ENCODE peak calls at places on chromosomes 11 and 22, in four cellular contexts. One of them, this sample, is unnamed.

GRCh38 chr11:8566613-8567210 is 27.3 kb downstream of the STK33 start:
- DNase-seq in NCI-H510A treated with DMSO at 0.1 percent for 48 hours: peak; percentile 49
- DNase-seq in right lobe of liver: no peak
- DNase-seq in activated CD4-positive, alpha-beta T cell treated with anti-CD3 and anti-CD28 coated beads, Interleukin-2, amount 50 U/mL, for 1 hour: no peak
- DNase-seq in this sample: no peak

GRCh38 chr22:38018938-38019827 is 34.8 kb upstream of the SOX10 start:
- DNase-seq in NCI-H510A treated with DMSO at 0.1 percent for 48 hours: no peak
- DNase-seq in right lobe of liver: no peak
- DNase-seq in activated CD4-positive, alpha-beta T cell treated with anti-CD3 and anti-CD28 coated beads, Interleukin-2, amount 50 U/mL, for 1 hour: no peak
- DNase-seq in this sample: no peak

GRCh38 chr11:844693-845644 is 2.3 kb downstream of the TSPAN4 start:
- DNase-seq in NCI-H510A treated with DMSO at 0.1 percent for 48 hours: no peak
- DNase-seq in right lobe of liver: peak; percentile 88
- DNase-seq in activated CD4-positive, alpha-beta T cell treated with anti-CD3 and anti-CD28 coated beads, Interleukin-2, amount 50 U/mL, for 1 hour: no peak
- DNase-seq in this sample: peak; percentile 98

GRCh38 chr11:18225906-18226305 is 10.7 kb downstream of the SAA4 start:
- DNase-seq in NCI-H510A treated with DMSO at 0.1 percent for 48 hours: no peak
- DNase-seq in right lobe of liver: no peak
- DNase-seq in activated CD4-positive, alpha-beta T cell treated with anti-CD3 and anti-CD28 coated beads, Interleukin-2, amount 50 U/mL, for 1 hour: no peak
- DNase-seq in this sample: no peak

GRCh38 chr11:37988031-37988430 is 1390.0 kb upstream of the RAG2 start:
- DNase-seq in NCI-H510A treated with DMSO at 0.1 percent for 48 hours: no peak
- DNase-seq in right lobe of liver: no peak
- DNase-seq in activated CD4-positive, alpha-beta T cell treated with anti-CD3 and anti-CD28 coated beads, Interleukin-2, amount 50 U/mL, for 1 hour: no peak
- DNase-seq in this sample: no peak

GRCh38 chr11:66192181-66192888 is 76.1 kb upstream of the RAB1B start:
- DNase-seq in NCI-H510A treated with DMSO at 0.1 percent for 48 hours: no peak
- DNase-seq in right lobe of liver: no peak
- DNase-seq in activated CD4-positive, alpha-beta T cell treated with anti-CD3 and anti-CD28 coated beads, Interleukin-2, amount 50 U/mL, for 1 hour: no peak
- DNase-seq in this sample: no peak

GRCh38 chr11:85737738-85738137 is 51.7 kb upstream of the CCDC89 start:
- DNase-seq in NCI-H510A treated with DMSO at 0.1 percent for 48 hours: no peak
- DNase-seq in right lobe of liver: no peak
- DNase-seq in activated CD4-positive, alpha-beta T cell treated with anti-CD3 and anti-CD28 coated beads, Interleukin-2, amount 50 U/mL, for 1 hour: peak; percentile 6
- DNase-seq in this sample: no peak

GRCh38 chr11:102957953-102958352 is 2.4 kb upstream of the MMP13 start:
- DNase-seq in NCI-H510A treated with DMSO at 0.1 percent for 48 hours: no peak
- DNase-seq in right lobe of liver: no peak
- DNase-seq in activated CD4-positive, alpha-beta T cell treated with anti-CD3 and anti-CD28 coated beads, Interleukin-2, amount 50 U/mL, for 1 hour: no peak
- DNase-seq in this sample: no peak

GRCh38 chr22:19596680-19597398 is 72.6 kb upstream of the CLDN5 start:
- DNase-seq in NCI-H510A treated with DMSO at 0.1 percent for 48 hours: no peak
- DNase-seq in right lobe of liver: no peak
- DNase-seq in activated CD4-positive, alpha-beta T cell treated with anti-CD3 and anti-CD28 coated beads, Interleukin-2, amount 50 U/mL, for 1 hour: no peak
- DNase-seq in this sample: no peak

GRCh38 chr11:107780775-107781174 is 68.9 kb upstream of the SLN start:
- DNase-seq in NCI-H510A treated with DMSO at 0.1 percent for 48 hours: no peak
- DNase-seq in right lobe of liver: no peak
- DNase-seq in activated CD4-positive, alpha-beta T cell treated with anti-CD3 and anti-CD28 coated beads, Interleukin-2, amount 50 U/mL, for 1 hour: no peak
- DNase-seq in this sample: no peak

GRCh38 chr22:19723165-19723989 is at the start of gene GP1BB:
- DNase-seq in NCI-H510A treated with DMSO at 0.1 percent for 48 hours: no peak
- DNase-seq in right lobe of liver: no peak
- DNase-seq in activated CD4-positive, alpha-beta T cell treated with anti-CD3 and anti-CD28 coated beads, Interleukin-2, amount 50 U/mL, for 1 hour: no peak
- DNase-seq in this sample: no peak

GRCh38 chr11:70418130-70418529 is 19.8 kb downstream of the CTTN start:
- DNase-seq in NCI-H510A treated with DMSO at 0.1 percent for 48 hours: no peak
- DNase-seq in right lobe of liver: no peak
- DNase-seq in activated CD4-positive, alpha-beta T cell treated with anti-CD3 and anti-CD28 coated beads, Interleukin-2, amount 50 U/mL, for 1 hour: no peak
- DNase-seq in this sample: no peak

GRCh38 chr11:64951529-64951928 is 15.8 kb upstream of the GPHA2 start:
- DNase-seq in NCI-H510A treated with DMSO at 0.1 percent for 48 hours: no peak
- DNase-seq in right lobe of liver: no peak
- DNase-seq in activated CD4-positive, alpha-beta T cell treated with anti-CD3 and anti-CD28 coated beads, Interleukin-2, amount 50 U/mL, for 1 hour: no peak
- DNase-seq in this sample: no peak

GRCh38 chr11:2559527-2560311 is 114.9 kb downstream of the KCNQ1 start:
- DNase-seq in NCI-H510A treated with DMSO at 0.1 percent for 48 hours: no peak
- DNase-seq in right lobe of liver: no peak
- DNase-seq in activated CD4-positive, alpha-beta T cell treated with anti-CD3 and anti-CD28 coated beads, Interleukin-2, amount 50 U/mL, for 1 hour: no peak
- DNase-seq in this sample: peak; percentile 63

GRCh38 chr11:65607614-65608426 is 6.2 kb downstream of the MAP3K11 start:
- DNase-seq in NCI-H510A treated with DMSO at 0.1 percent for 48 hours: no peak
- DNase-seq in right lobe of liver: no peak
- DNase-seq in activated CD4-positive, alpha-beta T cell treated with anti-CD3 and anti-CD28 coated beads, Interleukin-2, amount 50 U/mL, for 1 hour: no peak
- DNase-seq in this sample: no peak

GRCh38 chr11:44862546-44863101 is 88.1 kb downstream of the TP53I11 start:
- DNase-seq in NCI-H510A treated with DMSO at 0.1 percent for 48 hours: no peak
- DNase-seq in right lobe of liver: no peak
- DNase-seq in activated CD4-positive, alpha-beta T cell treated with anti-CD3 and anti-CD28 coated beads, Interleukin-2, amount 50 U/mL, for 1 hour: no peak
- DNase-seq in this sample: no peak

GRCh38 chr11:69350596-69350995 is 56.6 kb downstream of the MYEOV start:
- DNase-seq in NCI-H510A treated with DMSO at 0.1 percent for 48 hours: no peak
- DNase-seq in right lobe of liver: no peak
- DNase-seq in activated CD4-positive, alpha-beta T cell treated with anti-CD3 and anti-CD28 coated beads, Interleukin-2, amount 50 U/mL, for 1 hour: no peak
- DNase-seq in this sample: no peak

This sample was measured in kidney.